ENCODE peak calls at places on chromosomes 7 and 10, in eight cellular contexts. N is tibial nerve, L is psoas muscle, D is WTC11, I is mesothelial cell of epicardium, S is adrenal gland, V is cardiac muscle cell, G is GM10248. U is an unnamed sample.

GRCh38 chr10:8410506-8410905 is 356.0 kb downstream of the GATA3 start:
- DNase-seq in S (no peak), V (no peak), N (no peak), D (no peak), G (no peak), L (no peak), I (no peak), U (no peak)

GRCh38 chr7:158702196-158702595 is 2.4 kb downstream of the NCAPG2 start:
- DNase-seq in G (no peak), I (no peak), S (no peak), N (no peak), L (no peak), V (no peak), D (peak), U (no peak)

GRCh38 chr10:109977382-109977806 is 30.4 kb upstream of the ADD3 start:
- DNase-seq in G (no peak), V (no peak), I (no peak), D (no peak), S (no peak), L (peak), N (no peak), U (no peak)

GRCh38 chr7:86995814-86996213 is 63.6 kb downstream of the ELAPOR2 start:
- DNase-seq in V (no peak), G (no peak), I (no peak), N (no peak), S (no peak), D (no peak), L (no peak), U (no peak)

GRCh38 chr10:77357611-77358010 is 280.0 kb downstream of the KCNMA1 start:
- DNase-seq in V (no peak), D (no peak), I (no peak), S (no peak), N (no peak), L (no peak), G (no peak), U (no peak)

GRCh38 chr7:117997862-117998825 is 124.9 kb upstream of the CTTNBP2 start:
- DNase-seq in N (no peak), I (no peak), L (no peak), S (no peak), D (no peak), V (no peak), G (no peak), U (no peak)

GRCh38 chr7:149801816-149802215 is 28.4 kb upstream of the ZNF467 start:
- DNase-seq in N (no peak), D (no peak), S (no peak), L (no peak), I (no peak), V (no peak), G (no peak), U (no peak)

GRCh38 chr10:96309631-96310358 is 5.6 kb downstream of the DNTT start:
- DNase-seq in G (no peak), N (no peak), L (no peak), S (no peak), V (no peak), I (no peak), D (peak), U (no peak)

GRCh38 chr7:71594746-71595145 is 462.8 kb downstream of the GALNT17 start:
- DNase-seq in I (no peak), V (no peak), L (no peak), D (no peak), G (no peak), N (no peak), S (no peak), U (no peak)

GRCh38 chr7:79709574-79710409 is 256.3 kb upstream of the MAGI2 start:
- DNase-seq in N (no peak), S (no peak), G (no peak), I (no peak), D (no peak), L (no peak), V (no peak), U (no peak)

GRCh38 chr7:57403601-57404342 is 46.2 kb upstream of the ZNF716 start:
- DNase-seq in G (no peak), I (no peak), V (no peak), D (no peak), S (peak), N (peak), L (peak), U (peak)

GRCh38 chr7:116863168-116863670 is 832 bp downstream of the CAPZA2 start:
- DNase-seq in N (no peak), S (no peak), G (peak), D (peak), L (no peak), V (no peak), I (peak), U (peak)

GRCh38 chr10:47027812-47028260 is 116.6 kb downstream of the PTPN20 start:
- DNase-seq in I (peak), V (no peak), L (peak), S (peak), N (no peak), G (no peak), D (no peak), U (no peak)

GRCh38 chr10:71158251-71158650 is 54.1 kb upstream of the UNC5B start:
- DNase-seq in S (no peak), L (no peak), I (no peak), V (no peak), D (no peak), N (no peak), G (no peak), U (no peak)

GRCh38 chr10:13847201-13847631 is 260.5 kb downstream of the PRPF18 start:
- DNase-seq in S (no peak), V (no peak), N (no peak), G (no peak), I (no peak), D (peak), L (no peak), U (no peak)

GRCh38 chr7:127189885-127190284 is 62.9 kb downstream of the GRM8 start:
- DNase-seq in N (no peak), V (peak), L (no peak), G (no peak), S (no peak), I (no peak), D (no peak), U (no peak)

GRCh38 chr10:14416308-14416700 is 85.6 kb upstream of the FRMD4A start:
- DNase-seq in V (no peak), S (no peak), G (no peak), L (no peak), D (no peak), I (no peak), N (no peak), U (no peak)

GRCh38 chr7:35707422-35707821 is 12.5 kb upstream of the HERPUD2 start:
- DNase-seq in D (no peak), L (no peak), G (no peak), N (no peak), V (no peak), I (no peak), S (no peak), U (no peak)

GRCh38 chr7:1368682-1369571 is 90.3 kb downstream of the MICALL2 start:
- DNase-seq in V (peak), S (no peak), G (peak), L (no peak), D (peak), I (peak), N (no peak), U (peak)

GRCh38 chr10:129719889-129720590 is 244.0 kb downstream of the EBF3 start:
- DNase-seq in D (no peak), L (no peak), I (no peak), G (no peak), V (no peak), S (no peak), N (no peak), U (no peak)

GRCh38 chr7:129975309-129975708 is 22.5 kb upstream of the UBE2H start:
- DNase-seq in I (no peak), D (no peak), V (no peak), G (no peak), N (no peak), S (no peak), L (no peak), U (no peak)

GRCh38 chr7:138890782-138891445 is 90.3 kb downstream of the KIAA1549 start:
- DNase-seq in I (peak), N (peak), L (peak), V (peak), D (no peak), S (peak), G (no peak), U (no peak)

GRCh38 chr10:106083572-106083971 is 1080.9 kb downstream of the SORCS1 start:
- DNase-seq in L (no peak), G (no peak), D (no peak), S (no peak), I (no peak), N (no peak), V (no peak), U (no peak)

GRCh38 chr7:148142660-148143248 is 447.8 kb upstream of the C7orf33 start:
- DNase-seq in G (no peak), S (peak), D (no peak), N (peak), L (no peak), I (no peak), V (peak), U (peak)

GRCh38 chr10:2925631-2926030 is 141.7 kb upstream of the PFKP start:
- DNase-seq in I (no peak), D (no peak), G (no peak), S (peak), V (no peak), N (peak), L (peak), U (no peak)

GRCh38 chr10:113735913-113736312 is 15.6 kb upstream of the PLEKHS1 start:
- DNase-seq in I (no peak), V (no peak), S (no peak), L (no peak), N (no peak), D (no peak), G (no peak), U (no peak)

GRCh38 chr7:141654551-141654950 is 47.4 kb downstream of the DENND11 start:
- DNase-seq in I (no peak), G (peak), D (peak), L (peak), S (peak), N (peak), V (peak), U (peak)

DNA sequence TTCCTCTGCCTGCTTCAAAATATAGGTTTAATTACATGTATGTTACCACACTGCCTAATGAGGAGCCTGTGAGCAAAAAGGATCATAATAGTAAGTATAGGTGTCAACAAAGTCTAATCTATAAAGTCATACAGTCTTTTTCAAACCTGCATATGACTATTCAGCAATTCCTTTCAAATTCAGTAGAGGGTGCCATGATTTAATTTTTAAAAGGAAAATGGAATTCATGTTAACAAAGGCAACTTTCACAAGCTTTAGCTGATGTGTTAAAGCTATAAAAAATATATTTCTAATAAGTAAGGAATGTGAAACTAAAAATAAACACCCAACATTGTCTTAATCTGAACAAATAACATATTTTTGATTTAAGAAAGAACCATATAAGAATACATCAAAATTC is 52.1 kb downstream of the MPP7 start:
- DNase-seq in V (no peak), L (no peak), G (no peak), D (no peak), I (no peak), S (no peak), N (no peak), U (peak)
- TF ChIP-seq CTCF in V (peak), L (peak), G (peak), D (no peak), I (peak), S (peak), N (peak), U (peak)

GRCh38 chr10:99698504-99699080 is 33.3 kb downstream of the COX15 start:
- DNase-seq in G (no peak), N (no peak), I (no peak), D (no peak), L (no peak), S (no peak), V (no peak), U (no peak)
- TF ChIP-seq CTCF in G (peak), N (no peak), I (no peak), D (no peak), L (no peak), S (no peak), V (peak), U (no peak)

DNA sequence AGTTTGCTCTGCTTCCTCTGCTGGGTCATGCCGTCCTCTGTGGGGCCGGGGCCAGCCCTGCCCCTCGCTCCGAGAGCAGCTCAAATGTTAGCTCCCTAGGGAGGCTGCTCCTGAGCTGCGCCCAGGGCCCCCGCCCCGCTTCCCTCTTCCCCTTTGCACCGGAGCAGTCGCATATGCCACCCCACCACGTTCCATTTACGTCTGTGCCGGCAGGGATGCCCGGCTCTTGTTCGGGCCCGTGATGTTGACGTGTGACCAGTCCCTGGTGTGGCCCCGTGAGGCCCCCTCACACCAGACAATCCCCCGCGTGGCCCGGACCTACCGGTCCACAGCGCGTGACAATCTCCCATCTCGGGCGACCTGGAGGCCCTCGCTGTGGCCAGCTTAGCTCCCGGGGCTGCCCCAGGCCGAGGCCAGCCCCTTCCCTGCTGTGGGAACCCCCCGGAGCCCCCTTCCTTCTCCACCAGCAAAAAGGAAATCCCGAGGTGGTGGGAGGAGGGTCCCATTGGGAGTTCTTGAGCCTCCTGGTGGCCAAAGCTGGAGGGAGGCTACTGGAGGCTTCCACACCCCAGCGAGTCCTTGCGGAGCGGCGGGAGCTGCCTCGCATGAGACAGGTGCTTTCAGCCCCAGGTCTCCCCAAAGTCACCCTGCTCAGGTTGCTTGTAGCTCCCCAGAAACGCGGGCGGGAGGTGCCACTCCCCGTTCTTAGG is 15.2 kb downstream of the FAM20C start:
- DNase-seq in I (no peak), L (no peak), N (no peak), D (peak), V (no peak), G (no peak), S (no peak), U (no peak)
- TF ChIP-seq CTCF in I (peak), L (no peak), N (no peak), D (no peak), V (peak), G (no peak), S (no peak), U (no peak)

DNA sequence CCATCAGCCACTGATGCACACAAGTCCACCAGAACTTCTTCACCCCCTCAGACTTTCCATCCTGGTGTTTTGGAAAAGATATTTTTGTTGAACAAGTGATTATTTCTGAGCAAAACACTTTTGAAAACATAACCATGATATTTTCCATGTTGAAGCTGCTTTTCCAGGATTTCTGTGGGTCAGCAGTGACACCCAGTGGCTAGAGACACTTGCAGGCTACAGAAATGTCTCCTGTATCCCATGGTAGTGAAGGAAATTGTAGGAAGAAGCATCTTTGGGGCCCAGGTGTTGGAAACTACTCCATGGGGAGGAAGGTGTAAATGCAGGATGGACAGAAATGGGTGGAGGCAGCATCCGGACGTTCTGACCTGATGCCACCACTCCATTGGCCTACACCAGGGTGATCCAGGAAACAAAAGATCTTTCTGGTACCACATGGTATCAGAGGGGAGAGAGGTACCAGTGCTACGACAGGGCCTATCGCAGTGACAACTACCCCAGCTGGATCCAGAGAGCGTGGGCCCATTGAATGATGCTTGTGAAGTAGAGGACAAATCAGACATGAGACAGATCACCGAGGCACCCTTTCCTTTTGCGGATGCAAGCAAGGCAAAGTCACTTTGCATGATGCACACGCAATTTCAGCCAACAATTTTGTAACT is 111.7 kb upstream of the COBL start:
- DNase-seq in L (no peak), D (peak), N (no peak), G (no peak), I (no peak), V (no peak), S (no peak), U (no peak)
- TF ChIP-seq CTCF in L (no peak), D (no peak), N (no peak), G (no peak), I (no peak), V (no peak), S (no peak), U (peak)

U was measured in GM13977.